ENCODE peak calls at places on chromosomes 4 and X, in nine cellular contexts. W is cardiac muscle cell; H is ELF-1; E is HT1080; P is stimulated activated CD8-positive, alpha-beta memory T cell treated with anti-CD3 and anti-CD28 coated beads, Interleukin-7, amount 100 ng/mL, for 1 hour; V is HEK293T; O is left kidney; K is GM23248; Z is HCEC 1CT. A is an unnamed sample.

GRCh38 chr4:131644619-131645018 is 1504.5 kb upstream of the PCDH10 start:
- DNase-seq in W (peak), H (peak), E (peak), P (no peak), V (peak), O (peak), K (no peak), Z (peak), A (peak)

GRCh38 chr4:25900901-25901500 is 13.0 kb upstream of the SMIM20 start:
- DNase-seq in W (no peak), H (no peak), E (no peak), P (no peak), V (no peak), O (no peak), K (no peak), Z (no peak), A (no peak)

GRCh38 chr4:173878701-173879100 is 348.7 kb upstream of the HAND2 start:
- DNase-seq in W (peak), H (peak), E (no peak), P (no peak), V (peak), O (peak), K (peak), Z (no peak), A (no peak)

GRCh38 chr4:30385650-30386049 is 334.5 kb upstream of the PCDH7 start:
- DNase-seq in W (no peak), H (no peak), E (no peak), P (no peak), V (no peak), O (no peak), K (no peak), Z (no peak), A (no peak)

GRCh38 chr4:83109480-83110221 is 4.9 kb downstream of the PLAC8 start:
- DNase-seq in W (peak), H (peak), E (no peak), P (no peak), V (peak), O (peak), K (peak), Z (no peak), A (peak)

GRCh38 chr4:78799551-78800495 is 23.7 kb downstream of the BMP2K start:
- DNase-seq in W (no peak), H (no peak), E (no peak), P (no peak), V (no peak), O (no peak), K (no peak), Z (no peak), A (no peak)

GRCh38 chrX:154779261-154779660 is 16.6 kb downstream of the DKC1 start:
- DNase-seq in W (no peak), H (no peak), E (no peak), P (no peak), V (no peak), O (no peak), K (peak), Z (peak), A (no peak)

GRCh38 chr4:129167640-129168260 is 71.8 kb downstream of the C4orf33 start:
- DNase-seq in W (peak), H (peak), E (no peak), P (no peak), V (no peak), O (peak), K (no peak), Z (no peak), A (peak)

GRCh38 chr4:76758290-76758882 is 139.6 kb downstream of the SOWAHB start:
- DNase-seq in W (peak), H (peak), E (peak), P (no peak), V (peak), O (peak), K (peak), Z (peak), A (peak)

GRCh38 chr4:183444953-183445543 is 612 bp downstream of the CDKN2AIP start:
- DNase-seq in W (peak), H (no peak), E (peak), P (no peak), V (peak), O (peak), K (peak), Z (peak), A (no peak)

GRCh38 chrX:130401415-130402210 is at the start of gene RBMX2:
- DNase-seq in W (peak), H (peak), E (peak), P (peak), V (peak), O (peak), K (peak), Z (peak), A (peak)

GRCh38 chr4:102312447-102312846 is 32.8 kb downstream of the SLC39A8 start:
- DNase-seq in W (no peak), H (no peak), E (no peak), P (no peak), V (no peak), O (no peak), K (no peak), Z (no peak), A (no peak)

GRCh38 chr4:75584067-75584466 is 28.2 kb downstream of the ODAPH start:
- DNase-seq in W (no peak), H (no peak), E (peak), P (no peak), V (no peak), O (no peak), K (no peak), Z (no peak), A (no peak)

GRCh38 chr4:85741921-85742591 is 267.1 kb downstream of the ARHGAP24 start:
- DNase-seq in W (no peak), H (no peak), E (no peak), P (no peak), V (no peak), O (no peak), K (no peak), Z (no peak), A (no peak)

GRCh38 chr4:1490906-1491629 is 84.8 kb upstream of the NKX1-1 start:
- DNase-seq in W (no peak), H (no peak), E (no peak), P (no peak), V (no peak), O (peak), K (no peak), Z (no peak), A (no peak)

GRCh38 chrX:63115196-63115595 is 235.9 kb downstream of the SPIN4 start:
- DNase-seq in W (no peak), H (no peak), E (no peak), P (no peak), V (no peak), O (no peak), K (no peak), Z (no peak), A (no peak)

GRCh38 chr4:25177147-25177546 is 16.9 kb upstream of the SEPSECS start:
- DNase-seq in W (no peak), H (no peak), E (no peak), P (no peak), V (no peak), O (no peak), K (no peak), Z (no peak), A (no peak)

GRCh38 chr4:107913283-107913899 is 18.0 kb upstream of the CYP2U1 start:
- DNase-seq in W (peak), H (peak), E (peak), P (peak), V (peak), O (peak), K (peak), Z (peak), A (peak)

GRCh38 chr4:6991249-6991648 is 51.9 kb upstream of the TADA2B start:
- DNase-seq in W (no peak), H (no peak), E (no peak), P (no peak), V (no peak), O (no peak), K (no peak), Z (no peak), A (no peak)

GRCh38 chrX:119622356-119623232 is 16.4 kb upstream of the NKRF start:
- DNase-seq in W (no peak), H (no peak), E (peak), P (no peak), V (no peak), O (peak), K (peak), Z (peak), A (no peak)

GRCh38 chr4:150782311-150782710 is 200.4 kb downstream of the MAB21L2 start:
- DNase-seq in W (peak), H (no peak), E (peak), P (no peak), V (peak), O (peak), K (no peak), Z (no peak), A (no peak)

GRCh38 chr4:151866266-151866918 is 105.6 kb upstream of the GATB start:
- DNase-seq in W (no peak), H (no peak), E (no peak), P (no peak), V (no peak), O (no peak), K (no peak), Z (no peak), A (no peak)

GRCh38 chr4:102263024-102263787 is 82.1 kb downstream of the SLC39A8 start:
- DNase-seq in W (peak), H (no peak), E (peak), P (no peak), V (peak), O (peak), K (peak), Z (peak), A (peak)

GRCh38 chr4:105633241-105633640 is 75.2 kb downstream of the INTS12 start:
- DNase-seq in W (no peak), H (peak), E (no peak), P (no peak), V (no peak), O (peak), K (no peak), Z (no peak), A (no peak)

GRCh38 chr4:1246901-1247810 is 1.8 kb downstream of the CTBP1 start:
- DNase-seq in W (peak), H (peak), E (no peak), P (no peak), V (no peak), O (peak), K (peak), Z (peak), A (no peak)

GRCh38 chr4:43353552-43353951 is 461.0 kb downstream of the GRXCR1 start:
- DNase-seq in W (no peak), H (no peak), E (no peak), P (no peak), V (no peak), O (no peak), K (no peak), Z (no peak), A (no peak)

GRCh38 chrX:88284844-88285243 is 462.2 kb upstream of the CPXCR1 start:
- DNase-seq in W (no peak), H (no peak), E (peak), P (no peak), V (no peak), O (no peak), K (no peak), Z (no peak), A (no peak)